ENCODE peak calls at places on chromosomes 6 and 20, in ten cellular contexts. R, G, E, O, B, L, A, U, Y and P are unnamed samples.

GRCh38 chr6:44458551-44458950 is 71.0 kb downstream of the CDC5L start:
- DNase-seq in R (no peak), G (no peak), E (no peak), O (no peak), B (no peak), L (no peak), A (no peak), U (no peak), Y (no peak), P (no peak)

GRCh38 chr6:73878403-73878802 is 182.4 kb downstream of the CD109 start:
- DNase-seq in R (no peak), G (peak), E (no peak), O (no peak), B (no peak), L (no peak), A (no peak), U (no peak), Y (no peak), P (no peak)

GRCh38 chr20:48772183-48772976 is 55.4 kb downstream of the PREX1 start:
- DNase-seq in R (no peak), G (no peak), E (no peak), O (no peak), B (no peak), L (no peak), A (no peak), U (no peak), Y (peak), P (no peak)

GRCh38 chr20:58494923-58495622 is 20.1 kb downstream of the APCDD1L start:
- DNase-seq in R (no peak), G (no peak), E (no peak), O (no peak), B (no peak), L (no peak), A (no peak), U (no peak), Y (no peak), P (no peak)

GRCh38 chr6:134316733-134317431 is 1.0 kb downstream of the SGK1 start:
- DNase-seq in R (peak), G (no peak), E (no peak), O (no peak), B (no peak), L (no peak), A (no peak), U (no peak), Y (no peak), P (no peak)

GRCh38 chr20:18388860-18389259 is 78.0 kb downstream of the DZANK1 start:
- DNase-seq in R (no peak), G (peak), E (no peak), O (no peak), B (no peak), L (peak), A (no peak), U (peak), Y (no peak), P (no peak)

GRCh38 chr20:59958626-59959025 is 403 bp downstream of the CDH26 start:
- DNase-seq in R (no peak), G (no peak), E (no peak), O (no peak), B (no peak), L (no peak), A (peak), U (no peak), Y (no peak), P (no peak)

GRCh38 chr6:154874684-154875594 is 120.2 kb upstream of the TIAM2 start:
- DNase-seq in R (no peak), G (no peak), E (no peak), O (no peak), B (no peak), L (no peak), A (no peak), U (peak), Y (no peak), P (no peak)

GRCh38 chr20:36147707-36148106 is 6.8 kb upstream of the EPB41L1 start:
- DNase-seq in R (no peak), G (peak), E (no peak), O (no peak), B (no peak), L (no peak), A (no peak), U (no peak), Y (no peak), P (no peak)

GRCh38 chr6:36893976-36894932 is 8.5 kb downstream of the C6orf89 start:
- DNase-seq in R (no peak), G (no peak), E (no peak), O (no peak), B (no peak), L (no peak), A (no peak), U (no peak), Y (no peak), P (no peak)

GRCh38 chr20:689348-689747 is 13.7 kb upstream of the SCRT2 start:
- DNase-seq in R (no peak), G (no peak), E (no peak), O (no peak), B (no peak), L (no peak), A (no peak), U (no peak), Y (no peak), P (no peak)

GRCh38 chr6:119986934-119987549 is 637.5 kb upstream of the MAN1A1 start:
- DNase-seq in R (no peak), G (no peak), E (no peak), O (no peak), B (no peak), L (no peak), A (no peak), U (peak), Y (peak), P (no peak)

GRCh38 chr20:2521369-2522305 is 12.9 kb upstream of the ZNF343 start:
- DNase-seq in R (peak), G (peak), E (peak), O (peak), B (peak), L (no peak), A (no peak), U (peak), Y (peak), P (peak)

GRCh38 chr6:37170273-37171140 is 555 bp downstream of the PIM1 start:
- DNase-seq in R (no peak), G (peak), E (peak), O (no peak), B (no peak), L (peak), A (no peak), U (no peak), Y (peak), P (peak)

GRCh38 chr6:781350-781961 is 88.5 kb upstream of the EXOC2 start:
- DNase-seq in R (no peak), G (no peak), E (no peak), O (no peak), B (no peak), L (no peak), A (no peak), U (no peak), Y (no peak), P (no peak)

GRCh38 chr6:11614534-11615213 is 77.1 kb downstream of the TMEM170B start:
- DNase-seq in R (no peak), G (peak), E (no peak), O (no peak), B (no peak), L (no peak), A (no peak), U (no peak), Y (no peak), P (no peak)

GRCh38 chr6:169783971-169784930 is 32.8 kb downstream of the ERMARD start:
- DNase-seq in R (no peak), G (peak), E (no peak), O (no peak), B (no peak), L (no peak), A (no peak), U (no peak), Y (no peak), P (no peak)

GRCh38 chr6:160355001-160355400 is 6.8 kb downstream of the SLC22A3 start:
- DNase-seq in R (no peak), G (no peak), E (no peak), O (no peak), B (no peak), L (no peak), A (no peak), U (no peak), Y (no peak), P (no peak)

GRCh38 chr20:48275737-48276342 is 490.6 kb upstream of the SULF2 start:
- DNase-seq in R (no peak), G (peak), E (no peak), O (no peak), B (no peak), L (no peak), A (no peak), U (no peak), Y (no peak), P (no peak)

GRCh38 chr20:11403711-11404110 is 514.0 kb upstream of the BTBD3 start:
- DNase-seq in R (no peak), G (peak), E (no peak), O (no peak), B (no peak), L (no peak), A (no peak), U (no peak), Y (no peak), P (no peak)